ENCODE peak calls at places on chromosomes 7 and 10, in seven cellular contexts. N is A549; A is progenitor cell of endocrine pancreas; J is MV-4-11; L is stimulated activated CD4-positive, alpha-beta T cell treated with anti-CD3 and anti-CD28 coated beads, Interleukin-4, amount 100 ng/mL, for 1 hour; C is neural crest cell; O is occipital lobe. U is an unnamed sample.

GRCh38 chr10:47025540-47026300 is 114.5 kb downstream of the PTPN20 start:
- DNase-seq in J (no peak), L (no peak), A (peak; percentile 8), O (no peak), C (no peak), N (no peak), U (peak; percentile 49)

GRCh38 chr7:50497068-50497642 is 47.0 kb upstream of the FIGNL1 start:
- DNase-seq in N (no peak), C (no peak), A (no peak), O (no peak), L (no peak), J (no peak), U (no peak)

GRCh38 chr7:329691-330281 is 39.8 kb downstream of the FOXL3 start:
- DNase-seq in O (no peak), N (no peak), A (no peak), L (no peak), J (no peak), C (no peak), U (no peak)

GRCh38 chr7:16803881-16804673 is 722 bp downstream of the AGR2 start:
- DNase-seq in L (no peak), N (peak; percentile 67), O (no peak), A (no peak), J (no peak), C (no peak), U (no peak)

GRCh38 chr10:25176421-25176968 is 1.7 kb downstream of the GPR158 start:
- DNase-seq in C (peak; percentile 11), L (no peak), O (peak; percentile 37), A (no peak), J (no peak), N (no peak), U (no peak)

GRCh38 chr10:122249991-122250750 is 20.9 kb upstream of the BTBD16 start:
- DNase-seq in C (no peak), A (no peak), O (no peak), L (no peak), N (no peak), J (no peak), U (no peak)

GRCh38 chr10:80870282-80870681 is 332.6 kb downstream of the SH2D4B start:
- DNase-seq in O (no peak), L (no peak), C (no peak), N (no peak), J (no peak), A (no peak), U (no peak)

GRCh38 chr7:154867068-154867467 is 135.9 kb downstream of the PAXIP1 start:
- DNase-seq in L (no peak), J (no peak), N (no peak), C (no peak), A (no peak), O (no peak), U (no peak)

GRCh38 chr10:131436467-131436866 is 124.9 kb upstream of the TCERG1L start:
- DNase-seq in J (no peak), L (no peak), A (no peak), O (no peak), N (no peak), C (no peak), U (no peak)

GRCh38 chr10:72126184-72126871 is 38.0 kb upstream of the SPOCK2 start:
- DNase-seq in N (peak; percentile 73), L (no peak), O (no peak), A (no peak), C (no peak), J (peak; percentile 42), U (no peak)

GRCh38 chr10:122515588-122516231 is 44.8 kb upstream of the DMBT1 start:
- DNase-seq in L (peak; percentile 24), O (no peak), J (no peak), C (no peak), N (no peak), A (no peak), U (peak; percentile 26)

GRCh38 chr7:50552139-50552538 is 13.1 kb downstream of the DDC start:
- DNase-seq in N (no peak), C (no peak), O (no peak), L (no peak), A (no peak), J (no peak), U (no peak)

GRCh38 chr7:234041-234711 is 41.8 kb downstream of the FAM20C start:
- DNase-seq in C (no peak), O (no peak), A (no peak), N (peak; percentile 24), J (no peak), L (no peak), U (no peak)

GRCh38 chr7:135578569-135578968 is 20.9 kb downstream of the NUP205 start:
- DNase-seq in L (no peak), O (no peak), A (no peak), N (no peak), J (no peak), C (no peak), U (no peak)

GRCh38 chr10:120423350-120424197 is 33.5 kb upstream of the PLPP4 start:
- DNase-seq in L (peak; percentile 2), J (peak; percentile 23), O (peak; percentile 7), N (peak; percentile 36), A (peak; percentile 20), C (peak; percentile 45), U (peak; percentile 51)

GRCh38 chr10:30637881-30638467 is 8.4 kb upstream of the LYZL2 start:
- DNase-seq in N (peak; percentile 81), O (no peak), C (no peak), A (no peak), J (peak; percentile 46), L (no peak), U (peak; percentile 56)

GRCh38 chr7:106282852-106283251 is 1.9 kb downstream of the NAMPT start:
- DNase-seq in O (no peak), J (peak; percentile 51), C (no peak), N (no peak), L (no peak), A (no peak), U (no peak)

U was measured in SJSA1.